ENCODE peak calls at places on chromosomes 3 and 15, in ten cellular contexts. N, V, X, G, A, M, C, W, I and U are unnamed samples.
A peak's percentile ranks its signal among the peaks of the same experiment; 100 is the strongest.

GRCh38 chr15:36880913-36881290 is 219.4 kb downstream of the MEIS2 start:
- DNase-seq in N (no peak), V (no peak), X (no peak), G (no peak), A (no peak), M (no peak), C (no peak), W (no peak), I (no peak), U (no peak)

GRCh38 chr3:166282931-166283330 is 445.7 kb upstream of the BCHE start:
- DNase-seq in N (no peak), V (no peak), X (no peak), G (no peak), A (no peak), M (no peak), C (no peak), W (no peak), I (no peak), U (no peak)

GRCh38 chr3:123540285-123540684 is 44.6 kb downstream of the HACD2 start:
- DNase-seq in N (no peak), V (no peak), X (no peak), G (no peak), A (no peak), M (no peak), C (no peak), W (no peak), I (no peak), U (no peak)

GRCh38 chr15:79680721-79681120 is 216.1 kb downstream of the MTHFS start:
- DNase-seq in N (peak; percentile 38), V (no peak), X (no peak), G (peak; percentile 56), A (no peak), M (no peak), C (peak; percentile 67), W (no peak), I (peak; percentile 89), U (no peak)

GRCh38 chr3:123773681-123774431 is 110.3 kb downstream of the MYLK start:
- DNase-seq in N (no peak), V (no peak), X (no peak), G (peak; percentile 66), A (no peak), M (no peak), C (peak; percentile 55), W (no peak), I (no peak), U (no peak)

GRCh38 chr3:165211749-165212148 is 15.6 kb upstream of the SLITRK3 start:
- DNase-seq in N (no peak), V (no peak), X (no peak), G (no peak), A (no peak), M (no peak), C (no peak), W (no peak), I (no peak), U (no peak)

GRCh38 chr3:84439476-84439875 is 519.3 kb upstream of the CADM2 start:
- DNase-seq in N (no peak), V (no peak), X (no peak), G (no peak), A (no peak), M (no peak), C (no peak), W (no peak), I (no peak), U (no peak)

GRCh38 chr3:24683511-24684384 is 189.1 kb upstream of the THRB start:
- DNase-seq in N (no peak), V (no peak), X (peak; percentile 36), G (peak; percentile 83), A (no peak), M (no peak), C (peak; percentile 80), W (no peak), I (peak; percentile 87), U (peak; percentile 51)

GRCh38 chr15:70327328-70328136 is 229.8 kb upstream of the TLE3 start:
- DNase-seq in N (no peak), V (no peak), X (no peak), G (peak; percentile 81), A (no peak), M (no peak), C (peak; percentile 92), W (no peak), I (peak; percentile 86), U (no peak)